ENCODE peak calls at places on chromosome 5, in ten cellular contexts. M is upper lobe of right lung; Z is endothelial cell of umbilical vein; S is neuronal stem cell; G is lower lobe of right lung; E is effector memory CD4-positive, alpha-beta T cell; V is astrocyte; F is heart left ventricle; P is gastrocnemius medialis; A is fibroblast of lung. R is an unnamed sample. For H3K27me3, H3K4me1 and H3K9me3, the result is how much of the 10 kb centered on the place peaks cover.

GRCh38 chr5:78360674-78361225 is 333 bp downstream of the SCAMP1 start:
- DNase-seq in M (peak), Z (no peak), S (no peak), G (peak), E (peak), V (no peak), F (peak), P (peak), A (no peak), R (peak)

GRCh38 chr5:89769975-89770374 is 639.6 kb downstream of the CETN3 start:
- DNase-seq in M (no peak), Z (peak), S (no peak), G (no peak), E (no peak), V (peak), F (no peak), P (no peak), A (peak), R (no peak)

GRCh38 chr5:97764700-97765099 is 581.7 kb upstream of the RIOK2 start:
- DNase-seq in M (no peak), Z (no peak), S (no peak), G (no peak), E (no peak), V (peak), F (no peak), P (no peak), A (peak), R (peak)

GRCh38 chr5:73395274-73395673 is 53.3 kb downstream of the FOXD1 start:
- DNase-seq in M (no peak), Z (no peak), S (no peak), G (no peak), E (no peak), V (peak), F (no peak), P (no peak), A (no peak), R (no peak)

GRCh38 chr5:125237026-125237425 is 490.6 kb upstream of the ZNF608 start:
- DNase-seq in M (no peak), Z (no peak), S (no peak), G (no peak), E (no peak), V (no peak), F (no peak), P (no peak), A (no peak), R (no peak)

GRCh38 chr5:32842798-32843531 is 131.8 kb downstream of the NPR3 start:
- DNase-seq in M (no peak), Z (no peak), S (no peak), G (peak), E (no peak), V (no peak), F (no peak), P (no peak), A (no peak), R (peak)

GRCh38 chr5:163712011-163712410 is 206.6 kb downstream of the MAT2B start:
- DNase-seq in M (no peak), Z (no peak), S (no peak), G (no peak), E (no peak), V (no peak), F (no peak), P (no peak), A (no peak), R (no peak)

GRCh38 chr5:53480474-53481353 is at the start of gene FST:
- DNase-seq in M (peak), Z (peak), S (peak), G (peak), E (no peak), V (peak), F (no peak), P (no peak), A (peak), R (peak)

GRCh38 chr5:130045334-130045733 is 141.1 kb downstream of the CHSY3 start:
- DNase-seq in M (no peak), Z (no peak), S (no peak), G (no peak), E (no peak), V (no peak), F (no peak), P (no peak), A (no peak), R (no peak)

GRCh38 chr5:34536699-34537098 is 119.4 kb upstream of the RAI14 start:
- DNase-seq in M (no peak), Z (no peak), S (no peak), G (no peak), E (no peak), V (no peak), F (no peak), P (no peak), A (no peak), R (no peak)

GRCh38 chr5:115470921-115471320 is 73.7 kb downstream of the FEM1C start:
- DNase-seq in M (no peak), Z (no peak), S (no peak), G (no peak), E (no peak), V (no peak), F (no peak), P (no peak), A (no peak), R (no peak)

GRCh38 chr5:162068412-162068811 is 839 bp downstream of the GABRG2 start:
- DNase-seq in M (no peak), Z (no peak), S (peak), G (peak), E (no peak), V (no peak), F (no peak), P (no peak), A (no peak), R (peak)

GRCh38 chr5:134968055-134968454 is 348 bp downstream of the CATSPER3 start:
- DNase-seq in M (no peak), Z (no peak), S (no peak), G (no peak), E (no peak), V (no peak), F (no peak), P (no peak), A (no peak), R (no peak)

GRCh38 chr5:103498800-103499199 is 63.8 kb downstream of the NUDT12 start:
- DNase-seq in M (no peak), Z (no peak), S (no peak), G (no peak), E (no peak), V (no peak), F (no peak), P (peak), A (no peak), R (no peak)

GRCh38 chr5:145941677-145942130 is 5.3 kb downstream of the SH3RF2 start:
- DNase-seq in M (no peak), Z (no peak), S (no peak), G (no peak), E (no peak), V (peak), F (no peak), P (no peak), A (no peak), R (no peak)

GRCh38 chr5:74798977-74799911 is 32.2 kb downstream of the NSA2 start:
- DNase-seq in M (no peak), Z (no peak), S (no peak), G (no peak), E (no peak), V (peak), F (no peak), P (peak), A (no peak), R (no peak)

GRCh38 chr5:19886123-19886921 is 101.7 kb downstream of the CDH18 start:
- DNase-seq in M (no peak), Z (no peak), S (no peak), G (no peak), E (no peak), V (peak), F (no peak), P (no peak), A (peak), R (no peak)

GRCh38 chr5:83865579-83865978 is 144.9 kb upstream of the HAPLN1 start:
- DNase-seq in M (no peak), Z (no peak), S (no peak), G (no peak), E (no peak), V (no peak), F (no peak), P (no peak), A (no peak), R (no peak)

GRCh38 chr5:59317023-59317771 is 576.3 kb downstream of the PDE4D start:
- DNase-seq in M (no peak), Z (peak), S (no peak), G (no peak), E (no peak), V (no peak), F (no peak), P (peak), A (peak), R (no peak)

GRCh38 chr5:6759401-6759800 is 46.2 kb downstream of the TENT4A start:
- DNase-seq in M (no peak), Z (no peak), S (no peak), G (no peak), E (no peak), V (no peak), F (no peak), P (no peak), A (no peak), R (no peak)

GRCh38 chr5:134503937-134504437 is 21.5 kb upstream of the JADE2 start:
- DNase-seq in M (no peak), Z (no peak), S (no peak), G (no peak), E (no peak), V (peak), F (no peak), P (no peak), A (no peak), R (no peak)

GRCh38 chr5:111559680-111560079 is 47.3 kb upstream of the STARD4 start:
- DNase-seq in M (no peak), Z (no peak), S (no peak), G (no peak), E (no peak), V (no peak), F (no peak), P (no peak), A (no peak), R (no peak)
- H3K27me3 ChIP-seq in M (under half), Z (under half), S (under half), G (under half), E (under half), V (under half), F (under half), P (under half), A (under half), R (under half)

GRCh38 chr5:149680810-149681221 is 49.3 kb upstream of the PPARGC1B start:
- DNase-seq in M (peak), Z (no peak), S (no peak), G (peak), E (no peak), V (no peak), F (peak), P (peak), A (no peak), R (peak)
- H3K4me1 ChIP-seq in M (under half), Z (under half), S (under half), G (under half), E (under half), V (under half), F (under half), P (under half), A (under half), R (under half)

GRCh38 chr5:66100851-66101250 is 43.2 kb upstream of the SREK1 start:
- DNase-seq in M (no peak), Z (no peak), S (no peak), G (no peak), E (no peak), V (no peak), F (no peak), P (no peak), A (no peak), R (no peak)
- H3K9me3 ChIP-seq in M (under half), Z (under half), S (under half), G (under half), E (under half), V (under half), F (under half), P (under half), A (under half), R (under half)

GRCh38 chr5:170498811-170499210 is 5.0 kb upstream of the KCNIP1 start:
- DNase-seq in M (no peak), Z (no peak), S (no peak), G (no peak), E (no peak), V (no peak), F (no peak), P (no peak), A (no peak), R (no peak)
- H3K27me3 ChIP-seq in M (under half), Z (under half), S (under half), G (under half), E (under half), V (under half), F (under half), P (under half), A (under half), R (under half)

DNA sequence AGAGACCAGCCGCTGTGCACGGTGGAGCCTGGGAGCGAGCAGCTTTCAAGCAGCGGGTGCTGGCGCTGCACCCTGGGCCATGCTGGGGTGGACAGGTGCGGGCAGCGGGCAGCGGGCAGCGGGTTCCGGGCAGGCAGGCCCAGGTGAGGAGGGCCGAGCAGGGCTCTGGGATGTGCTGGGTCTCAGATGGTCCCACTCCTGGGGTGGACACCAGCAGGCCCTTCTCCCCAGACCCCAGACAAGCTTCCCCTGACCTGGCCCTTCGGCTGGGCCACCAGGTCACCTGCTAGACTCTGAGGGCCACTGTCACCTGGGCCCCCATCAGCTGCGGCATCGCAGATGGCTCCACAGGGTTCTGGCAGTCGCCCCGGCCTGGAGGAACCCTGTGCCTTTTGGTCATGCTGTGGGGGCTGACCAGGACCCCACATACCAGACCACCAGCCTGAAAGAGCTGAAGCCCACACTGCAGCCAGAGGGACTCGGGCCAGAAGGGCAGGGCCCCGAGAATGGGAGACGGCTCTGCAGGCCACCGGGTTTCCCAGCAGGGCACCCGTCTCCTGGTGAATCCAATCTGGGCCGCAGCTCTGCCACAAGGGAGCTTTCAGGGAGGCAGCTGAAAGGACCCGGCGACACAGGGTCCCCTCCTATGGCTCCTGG is 2.0 kb downstream of the SLC6A19 start:
- DNase-seq in M (no peak), Z (no peak), S (no peak), G (peak), E (no peak), V (no peak), F (peak), P (no peak), A (no peak), R (peak)
- H3K4me1 ChIP-seq in M (under half), Z (under half), S (under half), G (under half), E (under half), V (under half), F (under half), P (under half), A (under half), R (under half)

DNA sequence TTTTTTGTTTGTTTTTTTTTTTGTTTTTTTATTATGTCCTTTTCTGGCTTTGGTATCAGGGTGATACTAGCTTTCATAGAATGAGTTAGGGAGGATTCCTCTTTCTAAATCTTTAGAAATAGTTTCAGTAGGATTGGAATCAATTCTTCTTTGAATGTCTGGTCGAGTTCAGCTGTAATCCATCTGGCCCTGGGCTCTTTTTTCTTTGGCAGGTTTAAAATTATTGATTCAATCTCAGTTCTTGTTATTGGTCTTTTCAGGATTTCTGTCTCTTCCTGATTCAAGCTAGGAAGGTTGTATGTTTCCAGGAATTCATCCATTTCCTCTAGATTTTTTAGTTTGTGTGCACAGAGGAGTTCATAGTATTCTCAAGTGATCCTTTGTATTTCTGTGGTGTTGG is 34.9 kb downstream of the IQGAP2 start:
- DNase-seq in M (no peak), Z (no peak), S (no peak), G (no peak), E (no peak), V (no peak), F (no peak), P (no peak), A (no peak), R (no peak)
- H3K9me3 ChIP-seq in M (under half), Z (under half), S (under half), G (under half), E (under half), V (under half), F (under half), P (under half), A (under half), R (under half)

GRCh38 chr5:160082589-160082988 is 36.7 kb downstream of the PWWP2A start:
- DNase-seq in M (no peak), Z (no peak), S (no peak), G (no peak), E (no peak), V (no peak), F (no peak), P (no peak), A (no peak), R (no peak)
- H3K27me3 ChIP-seq in M (under half), Z (under half), S (under half), G (under half), E (under half), V (under half), F (under half), P (under half), A (under half), R (under half)

GRCh38 chr5:55600086-55600485 is 65.3 kb upstream of the PLPP1 start:
- DNase-seq in M (no peak), Z (no peak), S (no peak), G (no peak), E (no peak), V (no peak), F (no peak), P (no peak), A (no peak), R (no peak)

GRCh38 chr5:55594636-55595035 is 59.9 kb upstream of the PLPP1 start:
- DNase-seq in M (no peak), Z (no peak), S (no peak), G (no peak), E (no peak), V (peak), F (no peak), P (no peak), A (no peak), R (no peak)

GRCh38 chr5:55599148-55600050 is 64.6 kb upstream of the PLPP1 start:
- DNase-seq in M (no peak), Z (peak), S (no peak), G (no peak), E (no peak), V (no peak), F (no peak), P (no peak), A (no peak), R (peak)

GRCh38 chr5:55600536-55601208 is 65.9 kb upstream of the PLPP1 start:
- DNase-seq in M (no peak), Z (peak), S (no peak), G (no peak), E (no peak), V (peak), F (no peak), P (no peak), A (peak), R (peak)

DNA sequence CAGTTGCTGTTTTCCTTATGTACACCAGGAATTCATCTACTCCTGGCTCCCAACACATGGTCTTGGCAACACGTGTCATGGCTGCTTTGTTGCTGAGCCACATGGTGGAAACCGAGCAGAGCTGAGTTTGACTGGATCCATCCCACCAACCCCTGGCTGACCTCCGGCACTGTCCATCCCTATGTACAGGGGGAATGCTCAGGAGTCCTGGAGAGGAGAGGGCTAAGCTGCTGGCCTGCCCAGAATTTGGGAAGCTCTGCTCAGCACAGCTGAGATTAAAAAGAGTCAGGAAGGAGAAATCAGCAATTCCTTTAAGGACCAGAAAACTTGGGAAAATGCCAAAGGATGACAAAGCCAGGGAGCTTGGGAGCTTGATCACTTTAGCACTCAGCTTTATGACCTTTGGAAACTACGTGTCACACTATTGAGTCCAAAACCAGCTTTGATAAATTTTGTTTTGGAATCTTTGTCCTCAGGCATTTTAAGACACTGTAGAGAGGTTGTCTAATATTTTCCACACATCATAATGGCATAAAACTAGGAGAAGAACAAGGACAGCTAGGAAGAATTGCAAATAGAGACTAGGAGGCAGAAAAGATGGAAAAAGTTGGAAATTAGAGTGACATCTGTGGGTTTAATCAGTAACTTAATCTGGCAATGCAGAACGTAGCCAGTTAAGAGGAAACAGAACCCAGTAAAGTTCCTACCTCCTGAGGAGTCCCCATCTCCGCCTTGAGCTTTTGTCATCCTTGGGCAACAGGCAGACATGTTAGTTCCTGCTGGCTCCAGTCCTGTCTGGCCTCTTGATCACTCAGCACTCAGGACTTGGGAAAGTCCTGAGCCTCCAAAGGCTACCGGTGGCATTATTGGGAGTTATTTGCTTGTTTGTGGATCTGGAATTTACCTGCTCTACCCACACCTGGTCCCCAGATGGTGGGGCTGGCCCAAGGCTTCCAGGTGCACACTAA is 62.5 kb upstream of the PLPP1 start:
- DNase-seq in M (no peak), Z (peak), S (no peak), G (no peak), E (no peak), V (peak), F (peak), P (peak), A (peak), R (peak)
- H3K4me1 ChIP-seq in M (under half), Z (under half), S (under half), G (under half), E (under half), V (under half), F (under half), P (half or more), A (under half), R (under half)

GRCh38 chr5:3216386-3216785 is 379.2 kb upstream of the IRX1 start:
- DNase-seq in M (no peak), Z (no peak), S (no peak), G (no peak), E (no peak), V (no peak), F (no peak), P (no peak), A (no peak), R (no peak)
- H3K9me3 ChIP-seq in M (under half), Z (under half), S (under half), G (under half), E (under half), V (under half), F (under half), P (under half), A (under half), R (under half)

R was measured in right cardiac atrium.